ENCODE peak calls at places on chromosomes 6 and 20, in six cellular contexts. N is HFFc6, Q is colonic mucosa, S is brain microvascular endothelial cell, B is cardiac muscle cell, V is fibroblast of pulmonary artery. Y is an unnamed sample.

GRCh38 chr20:35437599-35437998 is 429 bp downstream of the GDF5 start:
- DNase-seq in N (no peak), B (no peak), V (no peak), S (no peak), Q (no peak), Y (no peak)

GRCh38 chr6:27679308-27679967 is 206.5 kb upstream of the ZNF184 start:
- DNase-seq in B (peak), S (no peak), Q (no peak), V (no peak), N (no peak), Y (no peak)

GRCh38 chr6:112337209-112337638 is 9.9 kb upstream of the RFPL4B start:
- DNase-seq in B (peak), Q (peak), N (peak), V (peak), S (peak), Y (peak)

GRCh38 chr6:57246307-57246706 is 24.2 kb upstream of the RAB23 start:
- DNase-seq in S (no peak), Q (no peak), V (no peak), N (no peak), B (no peak), Y (no peak)

GRCh38 chr6:44020148-44020547 is 107.1 kb downstream of the MRPL14 start:
- DNase-seq in B (peak), V (no peak), Q (no peak), S (no peak), N (no peak), Y (no peak)

GRCh38 chr6:135270676-135271536 is 89.8 kb downstream of the MYB start:
- DNase-seq in S (no peak), Q (peak), V (no peak), B (no peak), N (no peak), Y (no peak)

GRCh38 chr20:9408422-9409300 is 105.7 kb upstream of the LAMP5 start:
- DNase-seq in Q (no peak), S (peak), B (peak), N (peak), V (peak), Y (no peak)

GRCh38 chr6:163529605-163530004 is 115.1 kb downstream of the QKI start:
- DNase-seq in V (peak), Q (no peak), B (peak), S (peak), N (peak), Y (peak)

GRCh38 chr20:2603816-2604505 is 48.5 kb upstream of the NOP56 start:
- DNase-seq in S (no peak), N (no peak), V (no peak), B (no peak), Q (peak), Y (no peak)

GRCh38 chr20:17971571-17972013 is 2.8 kb downstream of the MGME1 start:
- DNase-seq in N (peak), S (peak), B (peak), V (peak), Q (no peak), Y (peak)

GRCh38 chr6:141401168-141401567 is 731.6 kb upstream of the GJE1 start:
- DNase-seq in S (no peak), N (no peak), Q (no peak), V (peak), B (peak), Y (no peak)

GRCh38 chr20:46646659-46647380 is 4.4 kb downstream of the SLC13A3 start:
- DNase-seq in N (no peak), B (no peak), S (no peak), V (no peak), Q (no peak), Y (no peak)

GRCh38 chr6:7413151-7413823 is 23.7 kb downstream of the RIOK1 start:
- DNase-seq in S (no peak), N (no peak), B (no peak), V (no peak), Q (no peak), Y (peak)

GRCh38 chr6:44176130-44176934 is 17.7 kb downstream of the CAPN11 start:
- DNase-seq in N (no peak), V (no peak), S (no peak), B (no peak), Q (no peak), Y (no peak)

GRCh38 chr20:63691711-63692435 is 4.6 kb upstream of the TNFRSF6B start:
- DNase-seq in V (no peak), Q (peak), S (no peak), B (no peak), N (no peak), Y (no peak)

GRCh38 chr6:41409489-41409888 is 74.1 kb downstream of the NCR2 start:
- DNase-seq in V (no peak), N (no peak), S (no peak), Q (no peak), B (no peak), Y (no peak)

GRCh38 chr6:170445984-170446383 is 107.1 kb downstream of the PSMB1 start:
- DNase-seq in B (no peak), V (no peak), N (no peak), Q (no peak), S (no peak), Y (no peak)

GRCh38 chr6:37624121-37624520 is 73.6 kb downstream of the MDGA1 start:
- DNase-seq in Q (no peak), S (no peak), V (no peak), B (no peak), N (no peak), Y (no peak)

GRCh38 chr6:138953451-138953850 is 34.6 kb downstream of the REPS1 start:
- DNase-seq in B (peak), V (no peak), N (peak), Q (no peak), S (no peak), Y (no peak)

GRCh38 chr6:138948028-138948427 is 40.0 kb downstream of the REPS1 start:
- DNase-seq in V (no peak), B (no peak), N (no peak), Q (no peak), S (no peak), Y (no peak)

GRCh38 chr6:138945354-138945753 is 42.7 kb downstream of the REPS1 start:
- DNase-seq in S (no peak), B (no peak), V (no peak), N (no peak), Q (no peak), Y (no peak)

GRCh38 chr6:138944412-138944811 is 43.6 kb downstream of the REPS1 start:
- DNase-seq in V (peak), N (peak), B (peak), Q (no peak), S (peak), Y (peak)

GRCh38 chr6:138948780-138949179 is 39.3 kb downstream of the REPS1 start:
- DNase-seq in S (no peak), V (no peak), Q (no peak), N (no peak), B (peak), Y (no peak)
- TF ChIP-seq CTCF in S (peak), V (peak), Q (no peak), N (peak), B (no peak), Y (no peak)

GRCh38 chr6:117706504-117706903 is 31.2 kb downstream of the NUS1 start:
- DNase-seq in V (no peak), S (no peak), Q (no peak), N (no peak), B (no peak), Y (no peak)

GRCh38 chr6:117711369-117711768 is 36.1 kb downstream of the NUS1 start:
- DNase-seq in N (no peak), Q (no peak), B (no peak), S (no peak), V (no peak), Y (no peak)
- TF ChIP-seq CTCF in N (peak), Q (no peak), B (no peak), S (peak), V (no peak), Y (peak)

GRCh38 chr6:68313911-68314310 is 321.2 kb upstream of the ADGRB3 start:
- DNase-seq in B (peak), S (peak), V (peak), N (no peak), Q (no peak), Y (no peak)
- TF ChIP-seq CTCF in B (peak), S (peak), V (peak), N (no peak), Q (no peak), Y (peak)

GRCh38 chr6:28982476-28983266 is 22.4 kb downstream of the ZNF311 start:
- DNase-seq in S (peak), N (peak), B (peak), V (peak), Q (no peak), Y (no peak)
- TF ChIP-seq CTCF in S (peak), N (peak), B (peak), V (peak), Q (no peak), Y (peak)

GRCh38 chr6:166076625-166077024 is 91.0 kb downstream of the TBXT start:
- DNase-seq in S (no peak), B (no peak), V (no peak), N (no peak), Q (no peak), Y (no peak)
- TF ChIP-seq CTCF in S (no peak), B (no peak), V (no peak), N (no peak), Q (no peak), Y (no peak)

Y was measured in retinal pigment epithelial cell.